ENCODE peak calls at places on chromosomes 13 and 19, in five cellular contexts. D is ELR, W is fibroblast of lung, V is heart right ventricle, S is heart left ventricle. F is an unnamed sample.
A peak's percentile ranks its signal among the peaks of the same experiment; 100 is the strongest.

GRCh38 chr13:49371943-49372636 is 71.8 kb downstream of the CAB39L start:
- DNase-seq in S (no peak), D (no peak), W (peak; percentile 65), V (no peak), F (no peak)

GRCh38 chr13:94558721-94559120 is 37.2 kb downstream of the TGDS start:
- DNase-seq in S (no peak), V (no peak), W (peak; percentile 16), D (no peak), F (no peak)

GRCh38 chr19:1567116-1567847 is 843 bp downstream of the MEX3D start:
- DNase-seq in S (peak; percentile 48), D (peak; percentile 57), W (no peak), V (no peak), F (peak; percentile 44)

GRCh38 chr13:81636120-81636519 is 1295.2 kb upstream of the SPRY2 start:
- DNase-seq in D (no peak), W (no peak), V (no peak), S (no peak), F (no peak)

GRCh38 chr13:45623516-45624090 is 8.1 kb upstream of the ERICH6B start:
- DNase-seq in D (peak; percentile 48), W (no peak), S (no peak), V (no peak), F (no peak)

GRCh38 chr19:50000038-50000890 is 24.9 kb downstream of the VRK3 start:
- DNase-seq in S (no peak), V (no peak), W (no peak), D (no peak), F (no peak)

GRCh38 chr19:51546650-51547396 is 15.4 kb upstream of the SIGLEC6 start:
- DNase-seq in S (no peak), W (peak; percentile 32), D (peak; percentile 60), V (no peak), F (no peak)

GRCh38 chr13:70391678-70392077 is 283.4 kb upstream of the KLHL1 start:
- DNase-seq in S (no peak), D (no peak), V (no peak), W (no peak), F (no peak)

GRCh38 chr13:71320452-71320851 is 546.6 kb downstream of the DACH1 start:
- DNase-seq in D (peak; percentile 48), S (no peak), V (no peak), W (no peak), F (peak; percentile 16)

GRCh38 chr19:16001481-16002312 is 52.9 kb downstream of the OR10H4 start:
- DNase-seq in W (peak; percentile 21), V (no peak), S (no peak), D (peak; percentile 49), F (peak; percentile 49)

GRCh38 chr13:40187836-40188591 is 478.4 kb downstream of the FOXO1 start:
- DNase-seq in D (no peak), V (no peak), S (no peak), W (peak; percentile 12), F (no peak)

GRCh38 chr19:57068921-57069697 is 50.7 kb upstream of the USP29 start:
- DNase-seq in W (no peak), S (no peak), V (no peak), D (no peak), F (peak; percentile 48)

GRCh38 chr13:113948034-113948742 is 25.7 kb downstream of the C13orf46 start:
- DNase-seq in S (peak; percentile 18), W (no peak), V (no peak), D (no peak), F (peak; percentile 86)

GRCh38 chr13:79767126-79767525 is 286.2 kb downstream of the NDFIP2 start:
- DNase-seq in V (no peak), W (peak; percentile 65), D (no peak), S (no peak), F (no peak)

GRCh38 chr13:27967203-27967735 is 1.8 kb downstream of the CDX2 start:
- DNase-seq in W (no peak), V (no peak), S (no peak), D (no peak), F (no peak)

GRCh38 chr19:42066075-42066754 is 3.8 kb downstream of the GRIK5 start:
- DNase-seq in V (no peak), D (peak; percentile 39), W (peak; percentile 26), S (no peak), F (no peak)

GRCh38 chr13:30865131-30866009 is 40.7 kb upstream of the MEDAG start:
- DNase-seq in V (peak; percentile 67), D (peak; percentile 94), W (peak; percentile 95), S (peak; percentile 88), F (peak; percentile 66)

GRCh38 chr13:44591316-44591715 is 15.2 kb upstream of the TSC22D1 start:
- DNase-seq in W (no peak), D (no peak), S (no peak), V (no peak), F (no peak)

GRCh38 chr13:50326746-50327145 is 311.5 kb downstream of the KCNRG start:
- DNase-seq in S (no peak), D (no peak), V (no peak), W (peak; percentile 56), F (no peak)

GRCh38 chr19:14139944-14140343 is 3.6 kb upstream of the ASF1B start:
- DNase-seq in V (no peak), D (peak; percentile 28), S (peak; percentile 67), W (no peak), F (no peak)

GRCh38 chr19:4430760-4431159 is 26.8 kb downstream of the UBXN6 start:
- DNase-seq in D (no peak), W (no peak), S (no peak), V (no peak), F (no peak)

GRCh38 chr13:37752156-37752555 is 117.4 kb downstream of the TRPC4 start:
- DNase-seq in V (no peak), S (no peak), D (no peak), W (peak; percentile 29), F (no peak)

F was measured in RPMI8226.